ENCODE peak calls at places on chromosome 2, in eight cellular contexts. Y, Q, Z, V, O, A, S and F are unnamed samples.

GRCh38 chr2:129374452-129374851 is 605.0 kb upstream of the RAB6C start:
- DNase-seq in O (no peak), Z (no peak), Q (no peak), S (no peak), V (no peak), A (no peak), Y (no peak), F (no peak)

GRCh38 chr2:213246665-213247281 is 37.5 kb upstream of the SPAG16 start:
- DNase-seq in O (peak), Z (peak), Y (peak), V (peak), Q (no peak), S (peak), A (peak), F (no peak)

GRCh38 chr2:197339496-197340220 is 29.1 kb upstream of the ANKRD44 start:
- DNase-seq in Z (no peak), V (no peak), Q (no peak), Y (no peak), O (no peak), S (no peak), A (no peak), F (no peak)

GRCh38 chr2:183059561-183059960 is 19.0 kb upstream of the DUSP19 start:
- DNase-seq in O (no peak), A (peak), Q (no peak), S (no peak), Y (no peak), Z (peak), V (no peak), F (no peak)

GRCh38 chr2:30293303-30293912 is 62.1 kb downstream of the LBH start:
- DNase-seq in Y (peak), S (peak), V (no peak), A (peak), Z (peak), O (no peak), Q (no peak), F (no peak)

GRCh38 chr2:231241755-231242507 is 43.5 kb downstream of the ARMC9 start:
- DNase-seq in A (no peak), Z (peak), O (no peak), Q (no peak), Y (no peak), S (no peak), V (no peak), F (no peak)

GRCh38 chr2:137764638-137765037 is 199.6 kb upstream of the HNMT start:
- DNase-seq in S (no peak), A (peak), Q (no peak), O (no peak), Z (no peak), Y (no peak), V (no peak), F (no peak)

GRCh38 chr2:12506846-12507245 is 209.9 kb upstream of the TRIB2 start:
- DNase-seq in A (no peak), O (no peak), Y (no peak), Z (no peak), S (no peak), V (no peak), Q (no peak), F (no peak)

GRCh38 chr2:39107156-39107555 is 13.7 kb downstream of the SOS1 start:
- DNase-seq in S (no peak), O (no peak), Y (no peak), A (no peak), Q (no peak), Z (no peak), V (peak), F (no peak)

GRCh38 chr2:8260213-8260612 is 421.6 kb upstream of the ID2 start:
- DNase-seq in O (no peak), V (no peak), Z (no peak), Y (no peak), Q (no peak), S (no peak), A (no peak), F (no peak)

GRCh38 chr2:207974214-207974600 is 51.1 kb downstream of the PLEKHM3 start:
- DNase-seq in Q (no peak), S (no peak), Y (no peak), A (peak), Z (no peak), O (no peak), V (no peak), F (no peak)

GRCh38 chr2:227862741-227863588 is 8.5 kb upstream of the DAW1 start:
- DNase-seq in A (peak), Z (peak), O (no peak), V (no peak), Y (no peak), Q (no peak), S (no peak), F (no peak)

GRCh38 chr2:169362346-169363026 is at the start of gene LRP2:
- DNase-seq in V (no peak), Y (peak), A (no peak), S (peak), Q (peak), Z (no peak), O (peak), F (peak)

GRCh38 chr2:142875642-142876041 is 1.8 kb upstream of the KYNU start:
- DNase-seq in V (no peak), Q (no peak), Y (no peak), A (peak), Z (no peak), O (no peak), S (no peak), F (no peak)

GRCh38 chr2:166167451-166167850 is 39.6 kb upstream of the SCN1A start:
- DNase-seq in S (no peak), A (no peak), V (no peak), Q (no peak), Y (no peak), Z (no peak), O (no peak), F (no peak)

GRCh38 chr2:240986787-240987411 is 11.5 kb upstream of the SNED1 start:
- DNase-seq in Q (no peak), S (no peak), Y (no peak), Z (peak), V (no peak), A (no peak), O (no peak), F (no peak)

GRCh38 chr2:201414099-201415023 is 36.9 kb downstream of the TRAK2 start:
- DNase-seq in Q (peak), S (no peak), Y (no peak), Z (peak), A (no peak), O (no peak), V (peak), F (peak)

GRCh38 chr2:173631123-173631450 is 276.4 kb downstream of the CDCA7 start:
- DNase-seq in S (no peak), A (no peak), Z (peak), Y (no peak), Q (no peak), O (no peak), V (no peak), F (no peak)

GRCh38 chr2:54667726-54668650 is 55.5 kb upstream of the EML6 start:
- DNase-seq in Y (no peak), S (no peak), A (no peak), Z (no peak), V (no peak), O (no peak), Q (no peak), F (no peak)

GRCh38 chr2:99974966-99975365 is 167.4 kb downstream of the AFF3 start:
- DNase-seq in V (no peak), Z (peak), S (no peak), Q (no peak), Y (no peak), O (no peak), A (no peak), F (no peak)

GRCh38 chr2:47056374-47056773 is 98.7 kb downstream of the STPG4 start:
- DNase-seq in O (no peak), Y (no peak), Q (no peak), Z (peak), V (no peak), S (no peak), A (no peak), F (no peak)

GRCh38 chr2:32882911-32883810 is 63.6 kb upstream of the LTBP1 start:
- DNase-seq in Y (no peak), A (peak), Z (no peak), O (no peak), S (no peak), Q (no peak), V (no peak), F (no peak)

GRCh38 chr2:237585590-237586221 is 4.8 kb downstream of the RAB17 start:
- DNase-seq in O (no peak), S (no peak), Y (no peak), Q (no peak), Z (no peak), V (no peak), A (no peak), F (no peak)

GRCh38 chr2:69089244-69089643 is 76.3 kb downstream of the ANTXR1 start:
- DNase-seq in O (no peak), S (no peak), V (no peak), A (no peak), Y (no peak), Z (peak), Q (no peak), F (no peak)

GRCh38 chr2:128798502-128799283 is 480.0 kb upstream of the HS6ST1 start:
- DNase-seq in Z (no peak), Q (no peak), Y (no peak), O (no peak), V (no peak), S (no peak), A (no peak), F (no peak)

GRCh38 chr2:101956465-101957030 is 35.2 kb upstream of the IL1R2 start:
- DNase-seq in A (no peak), O (no peak), Y (no peak), V (no peak), S (no peak), Q (no peak), Z (no peak), F (no peak)

GRCh38 chr2:7539077-7539476 is 621.9 kb downstream of the RNF144A start:
- DNase-seq in S (no peak), O (no peak), V (no peak), A (no peak), Q (no peak), Y (no peak), Z (no peak), F (no peak)

GRCh38 chr2:167342769-167343168 is 454.5 kb downstream of the XIRP2 start:
- DNase-seq in O (no peak), Z (no peak), Q (no peak), Y (no peak), A (no peak), V (no peak), S (no peak), F (no peak)

GRCh38 chr2:108536133-108536780 is 2.0 kb downstream of the LIMS1 start:
- DNase-seq in V (no peak), A (peak), O (no peak), S (no peak), Y (no peak), Q (no peak), Z (peak), F (no peak)

GRCh38 chr2:26086155-26086634 is 52.3 kb downstream of the RAB10 start:
- DNase-seq in Z (peak), Q (no peak), S (peak), O (no peak), V (no peak), A (peak), Y (no peak), F (peak)

GRCh38 chr2:65612654-65613053 is 180.3 kb upstream of the SPRED2 start:
- DNase-seq in Q (no peak), Y (no peak), S (no peak), A (peak), V (no peak), O (no peak), Z (no peak), F (no peak)

GRCh38 chr2:207227062-207227748 is 61.5 kb upstream of the KLF7 start:
- DNase-seq in Q (no peak), O (peak), Z (no peak), A (no peak), S (no peak), V (no peak), Y (peak), F (no peak)

GRCh38 chr2:233422050-233422639 is 67.9 kb downstream of the DGKD start:
- DNase-seq in V (peak), S (peak), Z (no peak), Y (no peak), Q (peak), A (peak), O (no peak), F (peak)

GRCh38 chr2:128578406-128579385 is 260.0 kb upstream of the HS6ST1 start:
- DNase-seq in A (no peak), Z (peak), Q (no peak), O (no peak), V (no peak), Y (no peak), S (no peak), F (no peak)

GRCh38 chr2:47601518-47602015 is 181.4 kb upstream of the MSH6 start:
- DNase-seq in Y (no peak), O (no peak), V (no peak), Q (no peak), Z (no peak), S (no peak), A (no peak), F (no peak)

GRCh38 chr2:181891966-181892794 is 650 bp downstream of the ITPRID2 start:
- DNase-seq in A (peak), O (peak), V (peak), Q (peak), Z (peak), S (peak), Y (peak), F (peak)
- TF ChIP-seq CTCF in A (peak), O (peak), V (peak), Q (peak), Z (peak), S (peak), Y (no peak), F (no peak)

GRCh38 chr2:73282924-73283544 is 1.2 kb downstream of the FBXO41 start:
- DNase-seq in A (no peak), Y (no peak), S (no peak), Z (no peak), Q (no peak), O (no peak), V (peak), F (no peak)
- TF ChIP-seq CTCF in A (no peak), Y (no peak), S (no peak), Z (no peak), Q (no peak), O (no peak), V (peak), F (no peak)

DNA sequence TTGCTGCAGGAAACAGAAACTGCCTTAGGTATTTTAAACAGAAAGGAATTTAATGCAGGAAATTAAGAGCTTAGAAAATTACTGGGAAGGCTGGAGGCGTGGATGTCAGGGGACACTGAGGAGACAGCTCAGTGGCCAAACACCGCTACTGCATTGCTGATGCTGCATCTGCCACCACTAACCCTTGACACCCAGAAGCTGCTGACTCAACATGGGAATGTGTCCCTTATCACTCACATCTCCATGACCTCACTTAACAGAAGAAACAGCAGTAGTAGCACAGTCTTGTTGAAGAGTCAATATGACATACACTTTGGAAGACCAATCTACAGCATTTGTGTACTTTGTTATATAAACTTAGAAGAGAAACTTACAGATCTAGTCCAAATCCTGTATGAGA is 906.1 kb downstream of the SLC4A3 start:
- DNase-seq in S (peak), Q (peak), O (no peak), A (peak), V (no peak), Z (peak), Y (peak), F (peak)
- TF ChIP-seq CTCF in S (no peak), Q (no peak), O (peak), A (peak), V (peak), Z (peak), Y (peak), F (no peak)

GRCh38 chr2:6447209-6447608 is 418.5 kb downstream of the CMPK2 start:
- DNase-seq in O (no peak), A (no peak), Z (no peak), Q (no peak), S (no peak), V (no peak), Y (no peak), F (no peak)

GRCh38 chr2:6454286-6454990 is 411.3 kb downstream of the CMPK2 start:
- DNase-seq in S (no peak), Q (no peak), A (no peak), Z (no peak), Y (no peak), O (no peak), V (no peak), F (no peak)

GRCh38 chr2:6452702-6453481 is 412.8 kb downstream of the CMPK2 start:
- DNase-seq in V (peak), Z (no peak), S (no peak), A (peak), Y (no peak), O (no peak), Q (no peak), F (no peak)
- TF ChIP-seq CTCF in V (peak), Z (peak), S (no peak), A (peak), Y (no peak), O (peak), Q (peak), F (no peak)

DNA sequence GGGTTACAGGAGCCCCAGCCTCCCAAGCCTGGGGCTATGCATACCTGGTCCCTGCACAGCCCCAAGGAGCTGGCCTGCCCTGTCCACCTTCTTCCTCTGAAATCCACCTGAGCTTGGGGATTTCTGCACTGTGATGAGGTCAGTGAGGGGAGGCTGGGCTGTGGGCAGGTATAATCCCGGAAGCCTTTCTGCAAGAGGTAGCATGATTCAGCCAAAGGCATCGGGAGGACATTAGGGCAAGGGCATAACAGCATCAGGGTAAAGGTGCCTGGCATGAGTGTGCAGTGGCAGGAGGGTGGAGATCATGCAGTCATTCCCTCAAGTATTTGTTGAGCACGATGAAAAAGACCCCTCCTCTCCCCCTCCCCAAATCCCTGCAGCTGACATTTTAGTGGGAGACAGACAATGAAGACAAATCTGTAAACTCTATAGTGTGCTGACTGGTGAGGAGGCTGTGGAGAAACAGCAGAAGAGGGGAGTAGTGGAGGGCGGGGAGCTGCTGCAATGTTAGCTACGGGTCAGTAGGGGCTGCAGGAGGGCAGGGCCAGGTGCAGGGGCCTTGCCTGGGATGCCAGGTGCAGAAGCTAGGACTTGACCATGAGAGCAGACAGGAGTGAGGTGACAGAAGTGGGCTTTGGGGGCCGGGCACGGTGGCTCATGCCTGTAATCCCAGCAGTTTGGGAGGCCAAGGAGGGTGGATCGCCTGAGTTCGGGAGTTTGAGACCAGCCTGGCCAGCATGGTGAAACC is 18.7 kb downstream of the ZFP36L2 start:
- DNase-seq in Z (no peak), Q (no peak), A (peak), S (no peak), Y (no peak), O (no peak), V (no peak), F (no peak)
- TF ChIP-seq CTCF in Z (no peak), Q (no peak), A (no peak), S (no peak), Y (no peak), O (no peak), V (no peak), F (no peak)

GRCh38 chr2:195656859-195657633 is at the start of gene SLC39A10:
- DNase-seq in Y (peak), S (peak), V (peak), Z (peak), A (peak), Q (peak), O (peak), F (peak)
- TF ChIP-seq CTCF in Y (no peak), S (no peak), V (peak), Z (no peak), A (no peak), Q (peak), O (no peak), F (peak)

GRCh38 chr2:195732569-195732968 is 75.5 kb downstream of the SLC39A10 start:
- DNase-seq in S (no peak), Y (no peak), V (no peak), Q (no peak), O (no peak), A (no peak), Z (no peak), F (no peak)
- TF ChIP-seq CTCF in S (no peak), Y (no peak), V (no peak), Q (no peak), O (no peak), A (no peak), Z (no peak), F (no peak)

GRCh38 chr2:105454801-105455485 is 56.1 kb upstream of the FHL2 start:
- DNase-seq in Q (peak), V (peak), Z (peak), O (no peak), A (peak), S (peak), Y (no peak), F (no peak)
- TF ChIP-seq CTCF in Q (peak), V (peak), Z (peak), O (peak), A (peak), S (no peak), Y (peak), F (no peak)

GRCh38 chr2:132646805-132647115 is 23.2 kb downstream of the LYPD1 start:
- DNase-seq in A (no peak), O (no peak), S (no peak), V (no peak), Q (no peak), Y (no peak), Z (no peak), F (no peak)

GRCh38 chr2:132656213-132656612 is 13.8 kb downstream of the LYPD1 start:
- DNase-seq in Z (no peak), S (no peak), Y (no peak), V (no peak), A (no peak), O (no peak), Q (no peak), F (no peak)

GRCh38 chr2:132654968-132655367 is 15.0 kb downstream of the LYPD1 start:
- DNase-seq in S (no peak), Y (no peak), A (peak), V (no peak), Q (no peak), O (no peak), Z (no peak), F (no peak)

GRCh38 chr2:132652501-132652900 is 17.5 kb downstream of the LYPD1 start:
- DNase-seq in V (no peak), S (no peak), Q (no peak), Z (no peak), Y (no peak), O (no peak), A (no peak), F (no peak)

DNA sequence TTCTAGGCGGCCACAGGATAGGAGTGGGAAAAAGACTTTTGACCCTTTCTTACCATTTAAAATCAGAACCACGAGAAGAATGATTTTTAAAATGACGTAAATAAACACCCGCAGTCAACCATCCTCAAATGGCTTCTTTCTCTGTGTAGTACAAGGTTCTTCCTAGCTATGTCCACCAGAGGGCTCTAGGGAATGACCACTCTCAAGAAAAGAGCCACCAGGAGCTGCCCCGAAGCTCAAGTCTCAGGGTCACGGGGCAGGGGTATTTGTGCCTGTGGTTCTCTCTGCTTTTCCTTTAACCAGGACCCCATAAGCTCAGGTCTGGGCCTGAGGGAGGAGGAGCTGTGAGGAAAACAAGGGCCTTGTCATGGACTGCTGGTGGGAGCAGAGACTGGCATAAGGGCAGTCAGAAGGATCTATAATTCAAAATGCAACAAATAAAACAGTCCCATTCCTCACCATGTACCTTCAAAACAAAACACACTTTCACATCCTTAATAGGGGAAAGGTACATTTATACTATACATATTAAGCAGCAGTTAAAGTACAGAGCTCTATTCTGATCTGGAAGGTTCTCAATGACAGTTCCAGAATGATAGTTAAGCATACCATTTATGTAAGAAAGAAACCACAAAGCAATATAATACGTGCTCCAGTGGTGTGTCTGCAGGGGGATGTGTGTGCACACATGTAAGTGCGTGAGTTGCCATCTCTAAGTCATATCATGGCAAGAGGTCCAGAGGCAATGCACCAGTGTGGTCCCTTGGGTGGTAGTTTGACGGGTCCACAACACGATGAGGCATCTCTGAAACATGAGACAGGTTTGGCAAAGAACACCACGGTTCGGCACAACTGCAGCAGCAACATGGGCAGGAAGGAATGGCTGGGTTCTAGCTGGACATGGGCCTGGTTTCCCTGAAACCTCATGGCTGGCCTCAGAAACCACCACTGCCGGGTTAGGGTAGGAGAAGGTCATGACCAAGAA is 18.6 kb downstream of the LYPD1 start:
- DNase-seq in Y (peak), Q (no peak), Z (no peak), O (peak), S (no peak), A (peak), V (no peak), F (peak)
- TF ChIP-seq CTCF in Y (peak), Q (peak), Z (peak), O (peak), S (no peak), A (peak), V (no peak), F (peak)